ENCODE peak calls at places on chromosome 21, in eight cellular contexts. H is CD8-positive, alpha-beta T cell; L is stomach; D is astrocyte; W is prostate gland; E is adipocyte; X is cardiac muscle cell; O is small intestine. A is an unnamed sample.

GRCh38 chr21:14114251-14114650 is 96.5 kb downstream of the LIPI start:
- DNase-seq in H (no peak), L (no peak), D (no peak), W (no peak), E (no peak), X (no peak), O (peak; percentile 34), A (no peak)

GRCh38 chr21:25872271-25872670 is 137.5 kb downstream of the GABPA start:
- DNase-seq in H (no peak), L (no peak), D (no peak), W (no peak), E (no peak), X (no peak), O (no peak), A (no peak)

GRCh38 chr21:42384184-42384583 is 11.7 kb downstream of the TMPRSS3 start:
- DNase-seq in H (no peak), L (no peak), D (no peak), W (no peak), E (no peak), X (no peak), O (no peak), A (no peak)

GRCh38 chr21:38221594-38221993 is 35.2 kb upstream of the KCNJ15 start:
- DNase-seq in H (no peak), L (no peak), D (no peak), W (no peak), E (no peak), X (no peak), O (no peak), A (no peak)

GRCh38 chr21:43369596-43370090 is 57.3 kb downstream of the SIK1 start:
- DNase-seq in H (no peak), L (no peak), D (no peak), W (no peak), E (no peak), X (no peak), O (no peak), A (no peak)

GRCh38 chr21:19440792-19441494 is 1037.4 kb upstream of the TMPRSS15 start:
- DNase-seq in H (no peak), L (no peak), D (no peak), W (no peak), E (no peak), X (no peak), O (no peak), A (no peak)

GRCh38 chr21:42200906-42201614 is 17.9 kb upstream of the ABCG1 start:
- DNase-seq in H (no peak), L (no peak), D (no peak), W (no peak), E (no peak), X (no peak), O (peak; percentile 53), A (no peak)

GRCh38 chr21:44612669-44613229 is 870 bp downstream of the KRTAP10-8 start:
- DNase-seq in H (no peak), L (no peak), D (no peak), W (no peak), E (no peak), X (no peak), O (no peak), A (no peak)

GRCh38 chr21:33070921-33071877 is 1.3 kb downstream of the OLIG1 start:
- DNase-seq in H (peak; percentile 8), L (no peak), D (no peak), W (no peak), E (no peak), X (peak; percentile 13), O (no peak), A (no peak)

GRCh38 chr21:25501996-25502665 is 105.2 kb downstream of the MRPL39 start:
- DNase-seq in H (no peak), L (no peak), D (no peak), W (no peak), E (no peak), X (no peak), O (no peak), A (no peak)

GRCh38 chr21:25107708-25108107 is 499.6 kb downstream of the MRPL39 start:
- DNase-seq in H (no peak), L (no peak), D (peak; percentile 98), W (no peak), E (peak; percentile 9), X (no peak), O (no peak), A (no peak)

GRCh38 chr21:33265664-33266049 is 510 bp upstream of the IL10RB start:
- DNase-seq in H (peak; percentile 20), L (peak; percentile 44), D (no peak), W (peak; percentile 35), E (no peak), X (no peak), O (no peak), A (no peak)

GRCh38 chr21:45817345-45817744 is 164.2 kb upstream of the COL6A1 start:
- DNase-seq in H (no peak), L (no peak), D (no peak), W (no peak), E (no peak), X (no peak), O (no peak), A (no peak)

GRCh38 chr21:38773108-38774061 is 32.3 kb upstream of the ETS2 start:
- DNase-seq in H (no peak), L (no peak), D (peak; percentile 96), W (no peak), E (peak; percentile 95), X (no peak), O (no peak), A (no peak)

GRCh38 chr21:45768011-45768740 is 124.7 kb downstream of the PCBP3 start:
- DNase-seq in H (no peak), L (no peak), D (peak; percentile 57), W (no peak), E (peak; percentile 27), X (no peak), O (no peak), A (no peak)

GRCh38 chr21:42112223-42112622 is 41.1 kb downstream of the UMODL1 start:
- DNase-seq in H (no peak), L (no peak), D (no peak), W (no peak), E (no peak), X (no peak), O (no peak), A (no peak)

GRCh38 chr21:45153358-45154318 is 79.3 kb downstream of the ADARB1 start:
- DNase-seq in H (no peak), L (no peak), D (peak; percentile 76), W (no peak), E (peak; percentile 55), X (no peak), O (peak; percentile 11), A (no peak)

GRCh38 chr21:7951854-7952519 is 2569.4 kb upstream of the TPTE start:
- DNase-seq in H (no peak), L (no peak), D (no peak), W (no peak), E (no peak), X (no peak), O (no peak), A (no peak)
- H3K9me3 ChIP-seq in H (peaks cover 68% of the 10 kb centered on the region), L (no peaks in the 10 kb centered on the region), D (peaks cover 90% of the 10 kb centered on the region), W (peaks cover 10% of the 10 kb centered on the region), E (peaks cover 86% of the 10 kb centered on the region), X (peaks cover 77% of the 10 kb centered on the region), O (peaks cover 24% of the 10 kb centered on the region), A (peaks cover 65% of the 10 kb centered on the region)

DNA sequence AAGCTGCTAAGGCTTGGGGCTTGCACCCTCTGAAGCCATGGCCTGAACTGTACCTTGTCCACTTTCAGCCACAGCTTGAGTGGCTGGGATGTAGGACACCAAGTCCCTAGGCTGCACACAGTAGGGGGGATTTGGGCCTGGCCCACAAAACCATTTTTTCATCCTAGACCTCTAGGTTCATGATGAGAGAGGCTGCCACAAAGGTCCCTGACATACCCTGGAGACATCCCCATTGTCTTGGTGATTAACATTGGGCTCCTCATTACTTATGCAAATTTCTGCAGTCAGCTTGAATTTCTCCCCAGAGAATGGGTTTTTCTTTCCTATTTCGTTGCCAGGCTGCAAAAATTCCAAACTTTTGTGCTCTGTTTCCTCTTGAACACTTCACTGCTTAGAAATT is 26.3 kb upstream of the CHODL start:
- DNase-seq in H (no peak), L (no peak), D (no peak), W (no peak), E (no peak), X (no peak), O (no peak), A (no peak)
- H3K9me3 ChIP-seq in H (no peaks in the 10 kb centered on the region), L (peaks cover 51% of the 10 kb centered on the region), D (no peaks in the 10 kb centered on the region), W (no peaks in the 10 kb centered on the region), E (peaks cover 31% of the 10 kb centered on the region), X (no peaks in the 10 kb centered on the region), O (peaks cover 2% of the 10 kb centered on the region), A (no peaks in the 10 kb centered on the region)

DNA sequence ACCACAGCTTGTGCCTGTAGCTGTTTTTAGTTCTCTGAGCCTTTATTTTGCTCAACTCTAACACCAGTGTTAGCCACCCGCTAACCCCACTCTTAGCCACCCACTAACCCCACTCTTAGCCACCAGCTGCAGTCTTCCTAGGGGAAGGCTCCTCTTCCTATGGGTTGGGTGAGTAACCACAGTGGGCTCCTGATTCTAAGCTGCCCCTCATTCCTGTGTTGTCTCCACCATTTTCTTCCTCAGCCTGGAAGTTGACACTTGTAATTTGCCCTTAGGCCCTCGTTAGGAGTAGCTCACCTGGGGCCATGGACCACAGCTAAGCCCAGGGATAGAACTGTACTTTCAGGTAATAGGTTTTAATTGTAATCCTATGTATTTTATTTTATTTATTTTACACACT is 782.9 kb upstream of the TPTE start:
- DNase-seq in H (no peak), L (no peak), D (no peak), W (no peak), E (no peak), X (no peak), O (no peak), A (no peak)
- H3K9me3 ChIP-seq in H (peaks cover 9% of the 10 kb centered on the region), L (peaks cover 74% of the 10 kb centered on the region), D (peaks cover 39% of the 10 kb centered on the region), W (no peaks in the 10 kb centered on the region), E (peaks cover 11% of the 10 kb centered on the region), X (peaks cover 2% of the 10 kb centered on the region), O (peaks cover 10% of the 10 kb centered on the region), A (no peaks in the 10 kb centered on the region)

GRCh38 chr21:15363921-15364320 is 299.1 kb upstream of the NRIP1 start:
- DNase-seq in H (no peak), L (no peak), D (no peak), W (no peak), E (no peak), X (no peak), O (no peak), A (no peak)

GRCh38 chr21:15362458-15362857 is 297.7 kb upstream of the NRIP1 start:
- DNase-seq in H (no peak), L (no peak), D (no peak), W (no peak), E (no peak), X (no peak), O (no peak), A (no peak)

GRCh38 chr21:15365751-15366392 is 301.1 kb upstream of the NRIP1 start:
- DNase-seq in H (no peak), L (no peak), D (no peak), W (no peak), E (no peak), X (no peak), O (no peak), A (no peak)

GRCh38 chr21:15370576-15370975 is 305.8 kb upstream of the NRIP1 start:
- DNase-seq in H (no peak), L (no peak), D (no peak), W (no peak), E (no peak), X (no peak), O (no peak), A (no peak)

DNA sequence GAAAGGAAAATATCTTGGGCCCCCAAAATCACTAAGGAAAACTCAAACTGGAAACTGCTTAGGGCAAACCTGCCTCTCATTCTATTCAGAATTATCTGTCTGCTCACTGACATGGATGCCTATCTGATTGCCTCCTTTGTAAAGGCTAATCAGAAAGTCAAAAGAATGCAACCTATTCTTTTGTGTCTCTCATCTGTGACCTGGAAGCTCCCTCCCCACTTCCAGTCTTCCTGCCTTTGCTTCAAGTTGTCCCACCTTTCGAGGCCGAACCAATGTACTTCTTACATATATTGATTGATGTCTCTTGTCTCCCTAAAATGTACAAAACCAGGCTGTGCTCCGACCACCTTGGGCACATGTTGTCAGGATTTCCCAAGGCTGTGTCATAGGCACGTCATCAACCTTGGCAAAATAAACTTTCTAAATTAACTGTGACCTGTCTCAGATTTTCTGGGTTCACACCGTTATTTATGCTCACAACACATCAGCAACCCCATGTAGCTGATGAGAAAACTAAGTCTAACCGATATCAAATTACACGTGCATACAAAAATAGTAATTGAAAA is 302.3 kb upstream of the NRIP1 start:
- DNase-seq in H (no peak), L (no peak), D (no peak), W (no peak), E (no peak), X (no peak), O (no peak), A (no peak)
- H3K9me3 ChIP-seq in H (no peaks in the 10 kb centered on the region), L (peaks cover 10% of the 10 kb centered on the region), D (no peaks in the 10 kb centered on the region), W (no peaks in the 10 kb centered on the region), E (peaks cover 8% of the 10 kb centered on the region), X (no peaks in the 10 kb centered on the region), O (peaks cover 1% of the 10 kb centered on the region), A (peaks cover 3% of the 10 kb centered on the region)